ENCODE peak calls at places on chromosome 20, in ten cellular contexts. One of them, this sample, is unnamed. For H3K9me3, the result is how much of the 10 kb centered on the place peaks cover.

GRCh38 chr20:39716796-39717341 is 754.7 kb downstream of the DHX35 start:
- DNase-seq in aorta: no peak
- DNase-seq in endodermal cell: no peak
- DNase-seq in cardiac muscle cell: no peak
- DNase-seq in esophagus squamous epithelium: no peak
- DNase-seq in fibroblast of lung: no peak
- DNase-seq in SJSA1: no peak
- DNase-seq in CD4-positive, alpha-beta memory T cell: no peak
- DNase-seq in CD8-positive, alpha-beta memory T cell: no peak
- DNase-seq in heart left ventricle: no peak
- DNase-seq in this sample: no peak

GRCh38 chr20:4684837-4685413 is 36.8 kb upstream of the PRND start:
- DNase-seq in aorta: no peak
- DNase-seq in endodermal cell: no peak
- DNase-seq in cardiac muscle cell: peak
- DNase-seq in esophagus squamous epithelium: no peak
- DNase-seq in fibroblast of lung: peak
- DNase-seq in SJSA1: peak
- DNase-seq in CD4-positive, alpha-beta memory T cell: no peak
- DNase-seq in CD8-positive, alpha-beta memory T cell: no peak
- DNase-seq in heart left ventricle: no peak
- DNase-seq in this sample: peak

GRCh38 chr20:46348231-46348803 is 40.0 kb upstream of the CDH22 start:
- DNase-seq in aorta: no peak
- DNase-seq in endodermal cell: peak
- DNase-seq in cardiac muscle cell: peak
- DNase-seq in esophagus squamous epithelium: no peak
- DNase-seq in fibroblast of lung: peak
- DNase-seq in SJSA1: no peak
- DNase-seq in CD4-positive, alpha-beta memory T cell: no peak
- DNase-seq in CD8-positive, alpha-beta memory T cell: no peak
- DNase-seq in heart left ventricle: no peak
- DNase-seq in this sample: no peak

GRCh38 chr20:46833360-46833759 is 61.3 kb upstream of the EYA2 start:
- DNase-seq in aorta: no peak
- DNase-seq in endodermal cell: no peak
- DNase-seq in cardiac muscle cell: no peak
- DNase-seq in esophagus squamous epithelium: no peak
- DNase-seq in fibroblast of lung: no peak
- DNase-seq in SJSA1: no peak
- DNase-seq in CD4-positive, alpha-beta memory T cell: no peak
- DNase-seq in CD8-positive, alpha-beta memory T cell: no peak
- DNase-seq in heart left ventricle: no peak
- DNase-seq in this sample: no peak

GRCh38 chr20:44646641-44647274 is 4.7 kb downstream of the ADA start:
- DNase-seq in aorta: no peak
- DNase-seq in endodermal cell: no peak
- DNase-seq in cardiac muscle cell: no peak
- DNase-seq in esophagus squamous epithelium: no peak
- DNase-seq in fibroblast of lung: peak
- DNase-seq in SJSA1: peak
- DNase-seq in CD4-positive, alpha-beta memory T cell: no peak
- DNase-seq in CD8-positive, alpha-beta memory T cell: no peak
- DNase-seq in heart left ventricle: no peak
- DNase-seq in this sample: no peak

GRCh38 chr20:62426678-62427077 is 661 bp downstream of the RBBP8NL start:
- DNase-seq in aorta: no peak
- DNase-seq in endodermal cell: peak
- DNase-seq in cardiac muscle cell: peak
- DNase-seq in esophagus squamous epithelium: no peak
- DNase-seq in fibroblast of lung: no peak
- DNase-seq in SJSA1: no peak
- DNase-seq in CD4-positive, alpha-beta memory T cell: no peak
- DNase-seq in CD8-positive, alpha-beta memory T cell: no peak
- DNase-seq in heart left ventricle: no peak
- DNase-seq in this sample: no peak

GRCh38 chr20:53360815-53361214 is 232.8 kb downstream of the ZNF217 start:
- DNase-seq in aorta: no peak
- DNase-seq in endodermal cell: no peak
- DNase-seq in cardiac muscle cell: no peak
- DNase-seq in esophagus squamous epithelium: no peak
- DNase-seq in fibroblast of lung: no peak
- DNase-seq in SJSA1: no peak
- DNase-seq in CD4-positive, alpha-beta memory T cell: no peak
- DNase-seq in CD8-positive, alpha-beta memory T cell: no peak
- DNase-seq in heart left ventricle: no peak
- DNase-seq in this sample: no peak

GRCh38 chr20:19935842-19936241 is 81.3 kb upstream of the NAA20 start:
- DNase-seq in aorta: no peak
- DNase-seq in endodermal cell: no peak
- DNase-seq in cardiac muscle cell: no peak
- DNase-seq in esophagus squamous epithelium: no peak
- DNase-seq in fibroblast of lung: no peak
- DNase-seq in SJSA1: no peak
- DNase-seq in CD4-positive, alpha-beta memory T cell: no peak
- DNase-seq in CD8-positive, alpha-beta memory T cell: no peak
- DNase-seq in heart left ventricle: no peak
- DNase-seq in this sample: no peak

GRCh38 chr20:30602424-30602823 is 655.0 kb upstream of the DEFB115 start:
- DNase-seq in aorta: no peak
- DNase-seq in endodermal cell: no peak
- DNase-seq in cardiac muscle cell: no peak
- DNase-seq in esophagus squamous epithelium: no peak
- DNase-seq in fibroblast of lung: no peak
- DNase-seq in SJSA1: no peak
- DNase-seq in CD4-positive, alpha-beta memory T cell: no peak
- DNase-seq in CD8-positive, alpha-beta memory T cell: no peak
- DNase-seq in heart left ventricle: no peak
- DNase-seq in this sample: no peak

GRCh38 chr20:30611239-30611984 is 646.1 kb upstream of the DEFB115 start:
- DNase-seq in aorta: no peak
- DNase-seq in endodermal cell: no peak
- DNase-seq in cardiac muscle cell: no peak
- DNase-seq in esophagus squamous epithelium: no peak
- DNase-seq in fibroblast of lung: no peak
- DNase-seq in SJSA1: no peak
- DNase-seq in CD4-positive, alpha-beta memory T cell: no peak
- DNase-seq in CD8-positive, alpha-beta memory T cell: no peak
- DNase-seq in heart left ventricle: no peak
- DNase-seq in this sample: no peak

GRCh38 chr20:30610751-30611150 is 646.7 kb upstream of the DEFB115 start:
- DNase-seq in aorta: no peak
- DNase-seq in endodermal cell: no peak
- DNase-seq in cardiac muscle cell: no peak
- DNase-seq in esophagus squamous epithelium: no peak
- DNase-seq in fibroblast of lung: no peak
- DNase-seq in SJSA1: no peak
- DNase-seq in CD4-positive, alpha-beta memory T cell: no peak
- DNase-seq in CD8-positive, alpha-beta memory T cell: no peak
- DNase-seq in heart left ventricle: no peak
- DNase-seq in this sample: no peak

GRCh38 chr20:30610044-30610693 is 647.3 kb upstream of the DEFB115 start:
- DNase-seq in aorta: no peak
- DNase-seq in endodermal cell: no peak
- DNase-seq in cardiac muscle cell: no peak
- DNase-seq in esophagus squamous epithelium: no peak
- DNase-seq in fibroblast of lung: no peak
- DNase-seq in SJSA1: no peak
- DNase-seq in CD4-positive, alpha-beta memory T cell: no peak
- DNase-seq in CD8-positive, alpha-beta memory T cell: no peak
- DNase-seq in heart left ventricle: peak
- DNase-seq in this sample: peak

DNA sequence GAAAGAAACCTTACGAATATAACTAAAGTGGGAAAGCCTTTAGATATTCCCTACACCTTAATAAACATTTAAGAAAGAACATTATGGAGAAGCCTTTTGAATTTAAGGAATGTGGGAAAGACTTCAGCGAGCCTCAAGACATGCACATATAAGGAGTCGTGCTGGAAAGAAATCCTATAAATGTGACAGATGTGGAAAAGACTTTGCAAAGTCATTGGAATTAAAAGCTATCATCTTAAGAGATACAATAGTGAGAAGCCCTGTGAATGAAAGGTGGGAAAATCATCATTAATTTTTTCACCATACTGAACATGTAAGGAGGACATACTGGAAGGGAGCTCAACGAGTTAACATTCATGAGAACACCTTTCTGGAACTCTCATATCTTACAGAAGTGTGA is 650.5 kb upstream of the DEFB115 start:
- DNase-seq in aorta: no peak
- DNase-seq in endodermal cell: no peak
- DNase-seq in cardiac muscle cell: no peak
- DNase-seq in esophagus squamous epithelium: no peak
- DNase-seq in fibroblast of lung: no peak
- DNase-seq in SJSA1: no peak
- DNase-seq in CD4-positive, alpha-beta memory T cell: no peak
- DNase-seq in CD8-positive, alpha-beta memory T cell: no peak
- DNase-seq in heart left ventricle: no peak
- DNase-seq in this sample: no peak
- H3K9me3 ChIP-seq in aorta: under half
- H3K9me3 ChIP-seq in endodermal cell: under half
- H3K9me3 ChIP-seq in cardiac muscle cell: under half
- H3K9me3 ChIP-seq in esophagus squamous epithelium: under half
- H3K9me3 ChIP-seq in fibroblast of lung: under half
- H3K9me3 ChIP-seq in SJSA1: under half
- H3K9me3 ChIP-seq in CD4-positive, alpha-beta memory T cell: under half
- H3K9me3 ChIP-seq in CD8-positive, alpha-beta memory T cell: under half
- H3K9me3 ChIP-seq in heart left ventricle: under half
- H3K9me3 ChIP-seq in this sample: under half

DNA sequence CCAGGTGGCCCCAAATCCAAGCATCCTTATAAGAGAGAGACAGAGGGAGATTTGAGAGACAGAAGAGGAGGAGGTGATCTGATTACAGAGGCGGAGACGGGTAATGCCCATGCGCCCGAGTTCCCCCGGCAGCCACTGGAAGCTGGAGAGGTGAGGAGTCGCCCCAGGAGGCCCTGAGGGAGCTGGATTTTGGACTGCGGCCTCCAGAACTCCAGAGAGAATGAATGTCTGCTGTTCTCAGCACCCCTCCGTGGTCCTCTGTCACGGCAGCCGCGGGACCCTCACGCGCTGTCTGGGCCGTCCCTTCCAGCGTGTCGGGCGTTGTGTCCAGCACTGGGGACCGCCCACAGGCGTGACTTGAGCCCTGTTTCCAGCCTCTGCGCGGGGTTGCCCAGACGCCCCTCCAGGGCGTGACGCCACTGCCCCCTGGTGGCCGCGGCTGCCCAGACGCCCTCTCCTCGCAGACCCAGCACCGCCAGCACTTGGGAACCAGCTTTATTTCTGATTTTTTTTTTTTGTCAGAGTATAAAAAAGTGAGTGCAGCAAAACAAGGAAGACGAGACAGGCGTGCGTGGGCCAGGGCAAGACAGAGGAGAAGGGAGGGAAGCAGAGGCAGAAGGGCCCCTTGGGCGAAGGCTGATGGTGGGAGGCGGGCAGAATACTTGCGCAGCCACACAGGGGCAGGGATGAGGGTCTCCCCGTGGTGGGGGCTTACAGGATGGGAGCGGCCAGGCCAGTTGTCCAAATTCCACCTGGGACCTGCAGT is 4.1 kb upstream of the ZNF512B start:
- DNase-seq in aorta: peak
- DNase-seq in endodermal cell: peak
- DNase-seq in cardiac muscle cell: peak
- DNase-seq in esophagus squamous epithelium: no peak
- DNase-seq in fibroblast of lung: peak
- DNase-seq in SJSA1: peak
- DNase-seq in CD4-positive, alpha-beta memory T cell: peak
- DNase-seq in CD8-positive, alpha-beta memory T cell: peak
- DNase-seq in heart left ventricle: peak
- DNase-seq in this sample: peak
- H3K4me3 ChIP-seq in aorta: no peak
- H3K4me3 ChIP-seq in endodermal cell: peak
- H3K4me3 ChIP-seq in cardiac muscle cell: peak
- H3K4me3 ChIP-seq in esophagus squamous epithelium: peak
- H3K4me3 ChIP-seq in fibroblast of lung: peak
- H3K4me3 ChIP-seq in SJSA1: peak
- H3K4me3 ChIP-seq in CD4-positive, alpha-beta memory T cell: no peak
- H3K4me3 ChIP-seq in CD8-positive, alpha-beta memory T cell: no peak
- H3K4me3 ChIP-seq in heart left ventricle: peak
- H3K4me3 ChIP-seq in this sample: peak

GRCh38 chr20:38223743-38224100 is 36.8 kb downstream of the KIAA1755 start:
- DNase-seq in aorta: peak
- DNase-seq in endodermal cell: no peak
- DNase-seq in cardiac muscle cell: no peak
- DNase-seq in esophagus squamous epithelium: no peak
- DNase-seq in fibroblast of lung: no peak
- DNase-seq in SJSA1: no peak
- DNase-seq in CD4-positive, alpha-beta memory T cell: no peak
- DNase-seq in CD8-positive, alpha-beta memory T cell: no peak
- DNase-seq in heart left ventricle: no peak
- DNase-seq in this sample: no peak

GRCh38 chr20:38225240-38225899 is 35.2 kb downstream of the KIAA1755 start:
- DNase-seq in aorta: peak
- DNase-seq in endodermal cell: no peak
- DNase-seq in cardiac muscle cell: no peak
- DNase-seq in esophagus squamous epithelium: no peak
- DNase-seq in fibroblast of lung: no peak
- DNase-seq in SJSA1: no peak
- DNase-seq in CD4-positive, alpha-beta memory T cell: no peak
- DNase-seq in CD8-positive, alpha-beta memory T cell: no peak
- DNase-seq in heart left ventricle: no peak
- DNase-seq in this sample: no peak

GRCh38 chr20:38222923-38223742 is 37.4 kb downstream of the KIAA1755 start:
- DNase-seq in aorta: peak
- DNase-seq in endodermal cell: no peak
- DNase-seq in cardiac muscle cell: no peak
- DNase-seq in esophagus squamous epithelium: no peak
- DNase-seq in fibroblast of lung: no peak
- DNase-seq in SJSA1: no peak
- DNase-seq in CD4-positive, alpha-beta memory T cell: no peak
- DNase-seq in CD8-positive, alpha-beta memory T cell: no peak
- DNase-seq in heart left ventricle: no peak
- DNase-seq in this sample: no peak

GRCh38 chr20:38225900-38226263 is 34.7 kb downstream of the KIAA1755 start:
- DNase-seq in aorta: no peak
- DNase-seq in endodermal cell: no peak
- DNase-seq in cardiac muscle cell: no peak
- DNase-seq in esophagus squamous epithelium: no peak
- DNase-seq in fibroblast of lung: peak
- DNase-seq in SJSA1: no peak
- DNase-seq in CD4-positive, alpha-beta memory T cell: no peak
- DNase-seq in CD8-positive, alpha-beta memory T cell: no peak
- DNase-seq in heart left ventricle: no peak
- DNase-seq in this sample: no peak

GRCh38 chr20:38224534-38224933 is 36.0 kb downstream of the KIAA1755 start:
- DNase-seq in aorta: peak
- DNase-seq in endodermal cell: no peak
- DNase-seq in cardiac muscle cell: no peak
- DNase-seq in esophagus squamous epithelium: no peak
- DNase-seq in fibroblast of lung: no peak
- DNase-seq in SJSA1: no peak
- DNase-seq in CD4-positive, alpha-beta memory T cell: no peak
- DNase-seq in CD8-positive, alpha-beta memory T cell: no peak
- DNase-seq in heart left ventricle: no peak
- DNase-seq in this sample: no peak
- H3K9me3 ChIP-seq in aorta: under half
- H3K9me3 ChIP-seq in endodermal cell: under half
- H3K9me3 ChIP-seq in cardiac muscle cell: under half
- H3K9me3 ChIP-seq in esophagus squamous epithelium: under half
- H3K9me3 ChIP-seq in fibroblast of lung: under half
- H3K9me3 ChIP-seq in SJSA1: under half
- H3K9me3 ChIP-seq in CD4-positive, alpha-beta memory T cell: under half
- H3K9me3 ChIP-seq in CD8-positive, alpha-beta memory T cell: under half
- H3K9me3 ChIP-seq in heart left ventricle: under half
- H3K9me3 ChIP-seq in this sample: under half

DNA sequence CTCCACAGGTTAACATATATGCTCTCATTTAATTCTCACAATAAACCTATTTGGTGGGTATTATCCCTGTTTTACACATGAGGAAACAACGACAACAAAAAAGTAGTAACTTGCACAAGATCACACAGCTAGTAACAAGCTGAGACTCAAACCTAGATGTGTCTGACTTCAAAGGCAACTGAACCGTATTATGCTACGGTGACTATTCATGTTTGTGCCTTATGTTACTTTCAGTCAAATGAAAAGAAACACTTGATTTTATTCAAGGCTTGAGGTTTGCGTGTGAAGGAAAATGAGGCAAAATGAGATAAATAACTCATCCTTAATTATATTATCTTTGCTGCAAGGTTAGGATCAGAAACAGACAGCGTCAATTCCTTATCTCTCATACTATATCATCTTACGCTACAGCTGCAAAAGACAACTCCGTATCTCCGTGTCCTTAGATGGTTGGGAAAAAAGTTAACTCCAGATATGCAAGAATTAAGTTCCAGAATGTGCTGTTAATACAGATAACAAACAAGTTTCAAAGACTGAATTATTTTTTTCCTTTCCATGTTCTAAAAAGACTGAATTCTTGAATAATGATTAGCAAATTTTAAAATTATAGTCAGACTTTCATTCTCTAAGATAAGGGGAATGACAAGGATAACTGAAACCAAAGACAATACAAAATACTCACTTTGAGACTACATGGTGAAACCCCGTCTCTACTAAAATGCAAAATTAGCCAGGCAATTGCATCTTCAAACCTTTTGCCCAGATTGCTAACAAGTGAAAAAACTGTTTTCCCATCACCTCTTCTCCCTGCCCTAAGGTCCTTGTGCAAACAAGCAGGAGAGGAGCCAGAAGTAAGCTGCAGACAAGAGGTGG is 27.8 kb downstream of the STAU1 start:
- DNase-seq in aorta: no peak
- DNase-seq in endodermal cell: no peak
- DNase-seq in cardiac muscle cell: no peak
- DNase-seq in esophagus squamous epithelium: no peak
- DNase-seq in fibroblast of lung: no peak
- DNase-seq in SJSA1: no peak
- DNase-seq in CD4-positive, alpha-beta memory T cell: no peak
- DNase-seq in CD8-positive, alpha-beta memory T cell: no peak
- DNase-seq in heart left ventricle: no peak
- DNase-seq in this sample: no peak
- H3K4me3 ChIP-seq in aorta: no peak
- H3K4me3 ChIP-seq in endodermal cell: no peak
- H3K4me3 ChIP-seq in cardiac muscle cell: no peak
- H3K4me3 ChIP-seq in esophagus squamous epithelium: no peak
- H3K4me3 ChIP-seq in fibroblast of lung: no peak
- H3K4me3 ChIP-seq in SJSA1: no peak
- H3K4me3 ChIP-seq in CD4-positive, alpha-beta memory T cell: no peak
- H3K4me3 ChIP-seq in CD8-positive, alpha-beta memory T cell: no peak
- H3K4me3 ChIP-seq in heart left ventricle: no peak
- H3K4me3 ChIP-seq in this sample: no peak